ENCODE peak calls at places on chromosome 22, in six cellular contexts. I is HCT116, R is SK-N-SH, U is GM23248, M is MM.1S, A is Karpas-422. L is an unnamed sample. For H3K9me2 and H3K4me1, the result is how much of the 10 kb centered on the place peaks cover.

GRCh38 chr22:27581688-27582087 is 219.9 kb downstream of the MN1 start:
- DNase-seq in I (no peak), A (no peak), U (peak), R (no peak), M (no peak), L (no peak)

GRCh38 chr22:25630446-25630845 is 66.0 kb downstream of the GRK3 start:
- DNase-seq in R (no peak), U (no peak), M (no peak), I (no peak), A (no peak), L (no peak)

GRCh38 chr22:43163241-43163795 is 12.0 kb downstream of the TSPO start:
- DNase-seq in A (no peak), U (no peak), I (no peak), M (no peak), R (no peak), L (no peak)

GRCh38 chr22:30302810-30303138 is 13.5 kb upstream of the CASTOR1 start:
- DNase-seq in U (no peak), R (no peak), A (no peak), M (no peak), I (no peak), L (no peak)

GRCh38 chr22:32717337-32718240 is 83.9 kb upstream of the TIMP3 start:
- DNase-seq in I (no peak), M (no peak), A (no peak), R (no peak), U (no peak), L (no peak)

GRCh38 chr22:44173154-44173553 is 7.6 kb upstream of the PARVG start:
- DNase-seq in I (no peak), M (no peak), R (no peak), A (no peak), U (no peak), L (no peak)

GRCh38 chr22:27846910-27847309 is 45.4 kb upstream of the MN1 start:
- DNase-seq in A (no peak), I (no peak), M (no peak), R (no peak), U (no peak), L (no peak)

GRCh38 chr22:25840883-25841282 is 98.9 kb downstream of the MYO18B start:
- DNase-seq in U (no peak), A (no peak), I (no peak), M (no peak), R (no peak), L (no peak)

GRCh38 chr22:37077802-37078448 is 26.4 kb downstream of the KCTD17 start:
- DNase-seq in M (peak), R (peak), U (peak), A (peak), I (peak), L (peak)

GRCh38 chr22:44729391-44730012 is 22.9 kb upstream of the ARHGAP8 start:
- DNase-seq in U (peak), M (no peak), R (peak), A (no peak), I (no peak), L (no peak)

GRCh38 chr22:35727436-35727835 is 9.8 kb downstream of the APOL5 start:
- DNase-seq in I (no peak), M (no peak), A (no peak), U (no peak), R (no peak), L (no peak)

GRCh38 chr22:44547371-44547770 is 49.3 kb upstream of the RTL6 start:
- DNase-seq in I (no peak), U (no peak), A (no peak), R (no peak), M (no peak), L (no peak)

GRCh38 chr22:37569009-37569920 is 9.0 kb downstream of the CDC42EP1 start:
- DNase-seq in M (no peak), U (no peak), A (no peak), I (no peak), R (no peak), L (no peak)

GRCh38 chr22:32964411-32965057 is 93.6 kb downstream of the SYN3 start:
- DNase-seq in R (no peak), A (no peak), I (no peak), M (no peak), U (no peak), L (no peak)

GRCh38 chr22:48834404-48834803 is 993.3 kb downstream of the BRD1 start:
- DNase-seq in A (peak), I (no peak), R (no peak), M (peak), U (no peak), L (no peak)

GRCh38 chr22:27331526-27332281 is 469.9 kb downstream of the MN1 start:
- DNase-seq in U (peak), I (no peak), R (peak), M (no peak), A (peak), L (peak)

GRCh38 chr22:22498267-22498666 is 10.3 kb downstream of the ZNF280B start:
- DNase-seq in A (no peak), U (no peak), R (no peak), M (no peak), I (no peak), L (no peak)
- H3K9me2 ChIP-seq in A (under half), U (under half), R (under half), M (under half), I (under half), L (under half)

GRCh38 chr22:39139933-39140332 is 12.5 kb downstream of the CBX7 start:
- DNase-seq in R (no peak), U (no peak), I (no peak), A (no peak), M (no peak), L (no peak)
- H3K4me1 ChIP-seq in R (under half), U (under half), I (under half), A (under half), M (under half), L (under half)

GRCh38 chr22:46424496-46424895 is 89.0 kb downstream of the TRMU start:
- DNase-seq in R (no peak), U (no peak), A (no peak), I (no peak), M (no peak), L (no peak)
- H3K9ac ChIP-seq in R (no peak), U (no peak), A (no peak), I (no peak), M (no peak), L (no peak)

GRCh38 chr22:46617250-46618103 is 2.7 kb upstream of the GRAMD4 start:
- DNase-seq in R (no peak), A (no peak), I (no peak), M (no peak), U (peak), L (no peak)
- H3K9me2 ChIP-seq in R (under half), A (under half), I (under half), M (under half), U (under half), L (under half)

GRCh38 chr22:19628038-19628776 is 86.1 kb upstream of the SEPTIN5 start:
- DNase-seq in A (no peak), R (no peak), M (no peak), I (no peak), U (no peak), L (no peak)

GRCh38 chr22:19630614-19631013 is 83.7 kb upstream of the SEPTIN5 start:
- DNase-seq in U (no peak), R (peak), I (no peak), A (no peak), M (no peak), L (no peak)

GRCh38 chr22:19626666-19627065 is 87.6 kb upstream of the SEPTIN5 start:
- DNase-seq in R (no peak), A (peak), M (no peak), I (no peak), U (no peak), L (no peak)

GRCh38 chr22:19629720-19630419 is 84.4 kb upstream of the SEPTIN5 start:
- DNase-seq in M (peak), I (peak), A (peak), R (peak), U (peak), L (peak)

DNA sequence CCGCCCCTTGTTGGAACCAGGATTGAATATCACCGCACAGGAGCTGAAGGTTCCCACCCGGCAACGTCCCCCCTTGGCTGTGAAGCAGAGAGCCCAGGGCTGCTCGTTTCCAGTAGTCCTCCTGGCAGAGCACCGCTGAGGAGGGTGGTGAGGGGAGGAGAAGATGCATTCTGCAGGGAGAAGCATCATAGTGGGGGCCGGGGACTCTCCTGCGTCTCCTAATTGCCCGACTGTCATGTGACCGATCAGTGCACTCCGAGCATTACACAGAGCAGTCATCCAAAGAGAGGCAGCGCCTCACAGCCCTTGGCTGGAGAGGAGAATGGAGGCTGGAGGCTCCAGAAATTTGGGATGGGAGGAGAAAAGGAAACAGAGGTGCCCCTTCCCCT is 85.0 kb upstream of the SEPTIN5 start:
- DNase-seq in U (no peak), I (no peak), R (no peak), M (no peak), A (peak), L (no peak)
- H3K4me1 ChIP-seq in U (under half), I (under half), R (under half), M (under half), A (under half), L (under half)

DNA sequence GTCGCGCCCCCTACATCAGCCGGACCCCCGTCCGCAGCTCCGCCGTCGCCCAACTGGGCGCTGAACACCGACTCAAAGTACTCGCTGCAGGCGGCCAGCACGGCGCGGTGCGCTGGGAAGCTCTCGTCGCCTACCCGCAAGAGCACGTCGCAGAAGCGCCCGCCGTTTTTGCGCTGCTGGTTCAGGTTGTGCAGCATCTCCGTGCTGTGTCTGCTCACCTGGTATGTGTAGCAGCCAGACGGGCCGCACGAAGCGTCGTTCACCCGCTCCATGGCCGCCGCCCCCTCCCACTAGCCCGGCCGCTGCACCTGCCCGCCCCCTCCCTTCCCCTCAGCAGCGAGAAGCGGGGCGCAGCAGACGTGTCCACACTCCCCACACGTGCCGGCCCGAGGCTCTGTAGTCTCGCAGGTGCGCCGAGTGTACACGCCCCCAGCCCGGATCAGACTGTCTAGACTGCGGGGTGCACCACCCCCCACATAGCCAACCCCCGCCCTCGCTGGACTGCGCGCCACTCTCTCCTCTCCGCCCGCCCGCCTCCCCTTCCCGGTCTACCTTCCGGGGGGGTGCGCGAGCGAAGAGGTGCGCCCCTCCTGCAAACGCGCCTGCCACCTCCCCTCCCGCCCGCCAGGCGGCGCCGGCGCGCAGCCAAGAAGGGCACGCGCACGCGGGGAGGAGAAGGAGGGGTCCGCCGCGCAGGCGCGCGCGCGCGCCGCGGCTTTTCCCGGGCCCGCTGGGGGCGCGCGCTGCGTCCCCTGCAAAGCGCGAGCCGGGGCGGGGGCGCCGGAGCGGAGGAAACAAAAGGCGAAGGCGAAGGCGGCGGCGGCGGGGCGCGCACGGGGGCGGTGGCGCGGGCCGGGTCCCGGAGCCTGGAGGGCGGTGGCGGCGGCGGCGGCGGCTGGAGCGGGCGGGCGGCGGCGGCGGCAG is 553 bp downstream of the PATZ1 start:
- DNase-seq in M (peak), I (peak), R (peak), A (peak), U (peak), L (peak)
- H3K9ac ChIP-seq in M (peak), I (peak), R (peak), A (peak), U (peak), L (peak)

DNA sequence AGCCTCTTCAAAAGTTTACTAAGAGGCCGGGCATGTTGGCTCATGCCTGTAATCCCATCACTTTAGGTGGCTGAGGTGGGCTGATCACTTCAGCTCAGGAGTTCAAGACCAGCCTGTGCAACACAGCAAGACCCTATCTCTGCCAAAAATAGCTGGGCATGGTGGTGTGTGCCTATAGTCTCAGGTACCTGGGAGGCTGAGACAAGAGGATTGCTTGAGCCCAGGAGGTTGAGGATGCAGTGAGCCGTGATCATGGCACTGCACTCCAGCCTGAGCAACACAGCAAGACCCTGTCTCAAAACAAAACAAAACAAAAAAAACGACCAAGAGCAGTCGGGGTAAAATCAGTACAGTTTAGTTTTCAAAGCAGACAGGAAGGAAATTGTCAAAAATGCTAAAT is 4.7 kb upstream of the ADSL start:
- DNase-seq in U (no peak), M (no peak), R (no peak), A (no peak), I (no peak), L (no peak)
- H3K9me2 ChIP-seq in U (under half), M (under half), R (under half), A (under half), I (under half), L (under half)